ENCODE peak calls at places on chromosome 13, in nine cellular contexts. Z is pancreas; A is adrenal gland; I is AG04450; J is neuronal stem cell; U is PC-3; G is naive thymus-derived CD4-positive, alpha-beta T cell; R is breast epithelium; P is heart right ventricle. K is an unnamed sample.

GRCh38 chr13:88622362-88622973 is 951.3 kb downstream of the SLITRK5 start:
- DNase-seq in Z (no peak), R (no peak), G (peak; percentile 68), J (no peak), U (no peak), A (no peak), P (no peak), I (no peak), K (no peak)

GRCh38 chr13:40566811-40567210 is 99.6 kb downstream of the FOXO1 start:
- DNase-seq in A (no peak), Z (no peak), U (no peak), J (no peak), I (no peak), R (no peak), P (no peak), G (no peak), K (no peak)

GRCh38 chr13:25904830-25905229 is 147.0 kb downstream of the SHISA2 start:
- DNase-seq in U (no peak), I (no peak), A (no peak), J (no peak), G (no peak), P (no peak), R (no peak), Z (no peak), K (no peak)

GRCh38 chr13:59088716-59089115 is 1075.0 kb downstream of the DIAPH3 start:
- DNase-seq in I (no peak), A (no peak), J (no peak), G (no peak), Z (no peak), U (peak; percentile 40), P (no peak), R (no peak), K (no peak)

GRCh38 chr13:31409678-31410356 is 210.0 kb downstream of the B3GLCT start:
- DNase-seq in R (no peak), I (no peak), U (peak; percentile 11), J (no peak), Z (no peak), P (no peak), A (no peak), G (no peak), K (no peak)

GRCh38 chr13:55948175-55948574 is 1192.5 kb upstream of the PRR20A start:
- DNase-seq in G (no peak), R (no peak), I (no peak), A (no peak), U (no peak), J (no peak), P (no peak), Z (peak; percentile 22), K (no peak)

GRCh38 chr13:24365191-24365590 is 55.8 kb downstream of the C1QTNF9 start:
- DNase-seq in R (no peak), A (no peak), I (no peak), U (no peak), Z (no peak), J (no peak), G (no peak), P (no peak), K (no peak)

GRCh38 chr13:79647518-79647917 is 166.6 kb downstream of the NDFIP2 start:
- DNase-seq in R (no peak), P (no peak), J (no peak), G (no peak), U (peak; percentile 7), Z (no peak), A (no peak), I (no peak), K (no peak)

GRCh38 chr13:26719356-26719945 is 41.1 kb downstream of the GPR12 start:
- DNase-seq in J (no peak), R (no peak), A (no peak), Z (no peak), P (no peak), U (peak; percentile 8), I (no peak), G (no peak), K (no peak)

GRCh38 chr13:64529874-64530485 is 2700.2 kb downstream of the PCDH9 start:
- DNase-seq in P (no peak), U (peak; percentile 30), R (no peak), Z (no peak), J (no peak), I (no peak), A (no peak), G (peak; percentile 10), K (no peak)

GRCh38 chr13:22789916-22790315 is 390.9 kb upstream of the SGCG start:
- DNase-seq in I (no peak), G (no peak), Z (no peak), J (no peak), U (no peak), P (no peak), A (no peak), R (no peak), K (no peak)

GRCh38 chr13:49218493-49219051 is 1.6 kb upstream of the MLNR start:
- DNase-seq in U (no peak), I (no peak), G (no peak), Z (peak; percentile 33), J (peak; percentile 43), R (no peak), A (no peak), P (no peak), K (no peak)

GRCh38 chr13:35468195-35468594 is 8.3 kb downstream of the MAB21L1 start:
- DNase-seq in I (no peak), Z (no peak), A (no peak), G (no peak), R (no peak), P (no peak), U (no peak), J (no peak), K (no peak)

GRCh38 chr13:42333613-42334328 is 61.8 kb downstream of the AKAP11 start:
- DNase-seq in U (peak; percentile 62), G (peak; percentile 39), J (peak; percentile 38), I (no peak), A (no peak), R (no peak), P (no peak), Z (no peak), K (no peak)

GRCh38 chr13:41224113-41225110 is 30.0 kb upstream of the KBTBD7 start:
- DNase-seq in U (peak; percentile 45), A (no peak), J (no peak), R (no peak), G (no peak), Z (no peak), P (no peak), I (peak; percentile 44), K (no peak)

DNA sequence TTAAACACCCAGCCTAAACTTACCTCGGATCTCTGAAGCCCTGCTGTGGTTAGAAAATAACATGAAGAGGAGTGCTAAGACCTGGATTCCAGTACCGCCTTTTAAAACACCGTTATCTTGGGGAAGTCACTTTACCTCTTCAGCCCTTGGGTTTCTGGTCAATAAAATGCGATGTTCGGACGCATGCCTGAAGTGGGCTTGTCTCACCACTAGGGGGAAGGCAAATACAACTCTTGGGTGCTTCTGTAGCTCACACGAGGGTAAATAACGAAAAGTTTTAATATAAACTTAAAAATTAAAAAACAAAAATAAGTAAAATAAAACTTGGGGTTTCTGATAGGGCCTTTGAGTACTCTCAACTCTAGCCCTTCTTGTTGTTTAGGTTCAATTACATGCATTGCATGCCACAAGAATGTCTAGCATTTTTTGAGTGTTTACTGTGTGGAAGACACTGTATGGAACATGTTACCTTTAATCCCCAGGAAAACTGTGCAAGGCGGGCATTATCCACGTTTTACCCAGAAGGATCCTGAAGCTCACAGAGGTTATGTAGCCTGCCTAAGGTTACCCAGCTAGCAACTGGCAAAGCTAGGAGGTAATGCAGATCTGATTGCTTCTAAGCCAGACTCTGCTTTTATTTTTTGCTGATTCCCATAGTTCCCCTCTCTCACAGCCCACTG is 240.4 kb downstream of the LMO7 start:
- DNase-seq in Z (no peak), G (peak; percentile 60), J (peak; percentile 47), U (peak; percentile 72), I (peak; percentile 26), A (peak; percentile 59), P (no peak), R (peak; percentile 49), K (peak; percentile 51)
- H3K4me3 ChIP-seq in Z (no peak overlapping the region), G (no peak overlapping the region), J (peak overlapping the region; percentile 20), U (no peak overlapping the region), I (no peak overlapping the region), A (no peak overlapping the region), P (no peak overlapping the region), R (no peak overlapping the region), K (no peak overlapping the region)

GRCh38 chr13:104650426-104650825 is 1584.2 kb upstream of the SLC10A2 start:
- DNase-seq in P (no peak), R (peak; percentile 61), U (no peak), I (no peak), G (no peak), A (no peak), J (no peak), Z (no peak), K (no peak)
- H3K27ac ChIP-seq in P (no peak overlapping the region), R (no peak overlapping the region), U (no peak overlapping the region), I (no peak overlapping the region), G (no peak overlapping the region), A (no peak overlapping the region), J (no peak overlapping the region), Z (no peak overlapping the region), K (no peak overlapping the region)

GRCh38 chr13:95224064-95224463 is 77.2 kb downstream of the ABCC4 start:
- DNase-seq in A (no peak), U (no peak), G (no peak), J (no peak), R (no peak), I (no peak), P (no peak), Z (no peak), K (no peak)

GRCh38 chr13:95226476-95226875 is 74.8 kb downstream of the ABCC4 start:
- DNase-seq in J (no peak), A (no peak), R (no peak), P (no peak), I (no peak), U (no peak), Z (no peak), G (no peak), K (no peak)

GRCh38 chr13:95221991-95222732 is 79.1 kb downstream of the ABCC4 start:
- DNase-seq in P (no peak), R (no peak), G (no peak), J (no peak), U (no peak), A (no peak), Z (no peak), I (no peak), K (no peak)

GRCh38 chr13:95226051-95226450 is 75.2 kb downstream of the ABCC4 start:
- DNase-seq in J (no peak), Z (no peak), I (no peak), U (peak; percentile 63), A (no peak), G (no peak), R (no peak), P (no peak), K (no peak)

GRCh38 chr13:95222733-95223018 is 78.6 kb downstream of the ABCC4 start:
- DNase-seq in G (no peak), Z (no peak), U (no peak), P (no peak), R (no peak), J (no peak), A (no peak), I (no peak), K (no peak)
- H3K4me3 ChIP-seq in G (no peak overlapping the region), Z (no peak overlapping the region), U (no peak overlapping the region), P (no peak overlapping the region), R (no peak overlapping the region), J (no peak overlapping the region), A (no peak overlapping the region), I (no peak overlapping the region), K (no peak overlapping the region)

DNA sequence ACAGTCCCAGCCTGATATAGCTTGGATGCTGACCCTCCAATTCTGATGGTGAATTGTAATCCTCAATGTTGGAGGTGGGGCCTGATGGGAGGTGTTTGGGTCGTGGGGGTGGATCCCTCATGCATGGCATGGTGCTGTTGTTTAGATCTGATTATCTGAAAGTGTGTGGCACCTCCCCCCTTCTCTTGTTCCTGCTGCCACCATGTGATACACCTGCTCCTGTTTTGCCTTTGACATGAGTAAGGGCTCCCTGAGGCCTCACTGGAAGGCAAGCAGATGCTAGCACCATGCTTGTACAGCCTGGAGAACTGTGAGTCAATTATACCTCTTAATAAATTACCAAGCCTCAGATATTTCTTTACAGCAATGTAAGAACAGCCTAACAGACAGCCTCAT is 26.4 kb downstream of the FLT1 start:
- DNase-seq in J (no peak), R (no peak), P (no peak), U (no peak), G (no peak), A (no peak), Z (no peak), I (no peak), K (no peak)
- H3K27ac ChIP-seq in J (no peak overlapping the region), R (no peak overlapping the region), P (no peak overlapping the region), U (no peak overlapping the region), G (no peak overlapping the region), A (no peak overlapping the region), Z (no peak overlapping the region), I (no peak overlapping the region), K (no peak overlapping the region)

K was measured in aorta.